ENCODE peak calls at places on chromosomes 3 and 15, in five cellular contexts. One of them, this sample, is unnamed.

GRCh38 chr3:46586738-46587246 is 20.7 kb upstream of the LRRC2 start:
- DNase-seq in colonic mucosa: no peak
- DNase-seq in bronchial epithelial cell: no peak
- DNase-seq in upper lobe of left lung: no peak
- DNase-seq in mucosa of descending colon: no peak
- DNase-seq in this sample: no peak

GRCh38 chr3:16866447-16867025 is 18.2 kb upstream of the PLCL2 start:
- DNase-seq in colonic mucosa: no peak
- DNase-seq in bronchial epithelial cell: no peak
- DNase-seq in upper lobe of left lung: no peak
- DNase-seq in mucosa of descending colon: no peak
- DNase-seq in this sample: no peak

GRCh38 chr3:196641278-196642058 is 2.0 kb downstream of the NRROS start:
- DNase-seq in colonic mucosa: no peak
- DNase-seq in bronchial epithelial cell: no peak
- DNase-seq in upper lobe of left lung: no peak
- DNase-seq in mucosa of descending colon: no peak
- DNase-seq in this sample: no peak

GRCh38 chr3:133856316-133856715 is 39.4 kb downstream of the RAB6B start:
- DNase-seq in colonic mucosa: no peak
- DNase-seq in bronchial epithelial cell: no peak
- DNase-seq in upper lobe of left lung: no peak
- DNase-seq in mucosa of descending colon: no peak
- DNase-seq in this sample: no peak

GRCh38 chr3:152356870-152357276 is 88.1 kb downstream of the MBNL1 start:
- DNase-seq in colonic mucosa: no peak
- DNase-seq in bronchial epithelial cell: no peak
- DNase-seq in upper lobe of left lung: no peak
- DNase-seq in mucosa of descending colon: no peak
- DNase-seq in this sample: no peak

GRCh38 chr15:80216911-80217310 is 35.1 kb downstream of the CTXND1 start:
- DNase-seq in colonic mucosa: no peak
- DNase-seq in bronchial epithelial cell: no peak
- DNase-seq in upper lobe of left lung: no peak
- DNase-seq in mucosa of descending colon: no peak
- DNase-seq in this sample: no peak

GRCh38 chr3:42839616-42840015 is 30.4 kb downstream of the ACKR2 start:
- DNase-seq in colonic mucosa: peak
- DNase-seq in bronchial epithelial cell: peak
- DNase-seq in upper lobe of left lung: no peak
- DNase-seq in mucosa of descending colon: peak
- DNase-seq in this sample: peak

GRCh38 chr3:64084640-64085039 is 61.3 kb upstream of the PSMD6 start:
- DNase-seq in colonic mucosa: no peak
- DNase-seq in bronchial epithelial cell: peak
- DNase-seq in upper lobe of left lung: no peak
- DNase-seq in mucosa of descending colon: no peak
- DNase-seq in this sample: peak

GRCh38 chr3:72055436-72055835 is 270.5 kb upstream of the PROK2 start:
- DNase-seq in colonic mucosa: no peak
- DNase-seq in bronchial epithelial cell: no peak
- DNase-seq in upper lobe of left lung: no peak
- DNase-seq in mucosa of descending colon: no peak
- DNase-seq in this sample: no peak

GRCh38 chr15:99345242-99345641 is 94.0 kb downstream of the LRRC28 start:
- DNase-seq in colonic mucosa: no peak
- DNase-seq in bronchial epithelial cell: no peak
- DNase-seq in upper lobe of left lung: no peak
- DNase-seq in mucosa of descending colon: no peak
- DNase-seq in this sample: no peak

GRCh38 chr3:127431066-127431465 is 143.2 kb upstream of the PRR20G start:
- DNase-seq in colonic mucosa: no peak
- DNase-seq in bronchial epithelial cell: no peak
- DNase-seq in upper lobe of left lung: peak
- DNase-seq in mucosa of descending colon: peak
- DNase-seq in this sample: no peak

GRCh38 chr3:150868282-150868681 is 37.0 kb downstream of the MINDY4B start:
- DNase-seq in colonic mucosa: no peak
- DNase-seq in bronchial epithelial cell: peak
- DNase-seq in upper lobe of left lung: peak
- DNase-seq in mucosa of descending colon: no peak
- DNase-seq in this sample: peak

GRCh38 chr15:35455201-35455600 is 90.8 kb downstream of the DPH6 start:
- DNase-seq in colonic mucosa: no peak
- DNase-seq in bronchial epithelial cell: no peak
- DNase-seq in upper lobe of left lung: no peak
- DNase-seq in mucosa of descending colon: no peak
- DNase-seq in this sample: no peak

GRCh38 chr3:31096661-31097060 is 202.2 kb upstream of the GADL1 start:
- DNase-seq in colonic mucosa: no peak
- DNase-seq in bronchial epithelial cell: no peak
- DNase-seq in upper lobe of left lung: no peak
- DNase-seq in mucosa of descending colon: no peak
- DNase-seq in this sample: no peak

GRCh38 chr15:29698030-29698701 is 124.1 kb downstream of the TJP1 start:
- DNase-seq in colonic mucosa: no peak
- DNase-seq in bronchial epithelial cell: peak
- DNase-seq in upper lobe of left lung: no peak
- DNase-seq in mucosa of descending colon: no peak
- DNase-seq in this sample: peak

GRCh38 chr3:4581040-4581439 is 87.9 kb downstream of the ITPR1 start:
- DNase-seq in colonic mucosa: no peak
- DNase-seq in bronchial epithelial cell: no peak
- DNase-seq in upper lobe of left lung: no peak
- DNase-seq in mucosa of descending colon: no peak
- DNase-seq in this sample: no peak

GRCh38 chr3:16482770-16483531 is 30.5 kb downstream of the RFTN1 start:
- DNase-seq in colonic mucosa: peak
- DNase-seq in bronchial epithelial cell: no peak
- DNase-seq in upper lobe of left lung: peak
- DNase-seq in mucosa of descending colon: peak
- DNase-seq in this sample: no peak

GRCh38 chr3:139455855-139456254 is 20.5 kb downstream of the RBP2 start:
- DNase-seq in colonic mucosa: no peak
- DNase-seq in bronchial epithelial cell: peak
- DNase-seq in upper lobe of left lung: no peak
- DNase-seq in mucosa of descending colon: no peak
- DNase-seq in this sample: no peak

GRCh38 chr3:100882571-100882981 is 110.6 kb downstream of the ABI3BP start:
- DNase-seq in colonic mucosa: no peak
- DNase-seq in bronchial epithelial cell: peak
- DNase-seq in upper lobe of left lung: no peak
- DNase-seq in mucosa of descending colon: no peak
- DNase-seq in this sample: peak

GRCh38 chr3:13347390-13347966 is 72.6 kb downstream of the NUP210 start:
- DNase-seq in colonic mucosa: no peak
- DNase-seq in bronchial epithelial cell: no peak
- DNase-seq in upper lobe of left lung: no peak
- DNase-seq in mucosa of descending colon: no peak
- DNase-seq in this sample: no peak

GRCh38 chr3:153614563-153614962 is 452.5 kb downstream of the RAP2B start:
- DNase-seq in colonic mucosa: no peak
- DNase-seq in bronchial epithelial cell: peak
- DNase-seq in upper lobe of left lung: no peak
- DNase-seq in mucosa of descending colon: no peak
- DNase-seq in this sample: peak

GRCh38 chr3:133927543-133928066 is 31.9 kb upstream of the RAB6B start:
- DNase-seq in colonic mucosa: peak
- DNase-seq in bronchial epithelial cell: no peak
- DNase-seq in upper lobe of left lung: peak
- DNase-seq in mucosa of descending colon: peak
- DNase-seq in this sample: peak

GRCh38 chr3:69079269-69080159 is 651 bp downstream of the UBA3 start:
- DNase-seq in colonic mucosa: no peak
- DNase-seq in bronchial epithelial cell: no peak
- DNase-seq in upper lobe of left lung: no peak
- DNase-seq in mucosa of descending colon: peak
- DNase-seq in this sample: peak

GRCh38 chr3:66539466-66539989 is 38.7 kb upstream of the LRIG1 start:
- DNase-seq in colonic mucosa: no peak
- DNase-seq in bronchial epithelial cell: no peak
- DNase-seq in upper lobe of left lung: no peak
- DNase-seq in mucosa of descending colon: no peak
- DNase-seq in this sample: no peak

GRCh38 chr3:184260571-184261269 is 633 bp downstream of the CAMK2N2 start:
- DNase-seq in colonic mucosa: no peak
- DNase-seq in bronchial epithelial cell: no peak
- DNase-seq in upper lobe of left lung: no peak
- DNase-seq in mucosa of descending colon: no peak
- DNase-seq in this sample: no peak

DNA sequence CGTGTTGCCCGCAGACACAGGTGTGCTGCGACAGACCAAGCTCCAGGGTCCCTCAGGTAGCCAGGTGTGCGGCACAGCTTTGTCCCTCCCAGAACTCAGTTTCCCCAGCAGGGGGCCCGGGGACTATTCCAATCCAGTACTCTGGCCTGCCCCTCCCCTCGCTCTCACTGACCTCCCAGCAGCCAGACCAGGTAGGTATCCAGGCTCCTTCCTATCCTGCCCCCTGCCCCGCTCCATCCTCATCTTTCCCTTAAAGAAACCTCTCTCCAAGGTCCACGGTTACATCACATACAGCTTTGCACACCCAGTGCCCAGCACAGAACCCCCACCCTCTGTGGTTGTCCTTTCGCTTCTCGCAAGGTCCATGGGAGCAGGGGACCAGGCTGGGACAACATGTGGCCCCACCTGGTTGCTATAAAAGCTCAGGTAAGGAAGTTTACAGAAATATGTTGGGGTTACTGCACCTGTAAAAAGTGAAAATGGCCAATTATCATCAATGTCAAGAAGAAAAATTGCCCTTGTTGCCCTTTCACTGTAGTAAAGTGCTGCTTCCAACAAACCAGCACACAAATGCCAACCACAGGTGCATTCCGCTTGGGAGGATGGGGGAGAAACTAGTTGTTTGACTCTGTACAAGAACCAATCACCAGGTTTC is 7.3 kb upstream of the CYP11A1 start:
- DNase-seq in colonic mucosa: no peak
- DNase-seq in bronchial epithelial cell: no peak
- DNase-seq in upper lobe of left lung: no peak
- DNase-seq in mucosa of descending colon: no peak
- DNase-seq in this sample: no peak
- H3K4me3 ChIP-seq in colonic mucosa: peak
- H3K4me3 ChIP-seq in bronchial epithelial cell: peak
- H3K4me3 ChIP-seq in upper lobe of left lung: peak
- H3K4me3 ChIP-seq in mucosa of descending colon: no peak
- H3K4me3 ChIP-seq in this sample: peak

DNA sequence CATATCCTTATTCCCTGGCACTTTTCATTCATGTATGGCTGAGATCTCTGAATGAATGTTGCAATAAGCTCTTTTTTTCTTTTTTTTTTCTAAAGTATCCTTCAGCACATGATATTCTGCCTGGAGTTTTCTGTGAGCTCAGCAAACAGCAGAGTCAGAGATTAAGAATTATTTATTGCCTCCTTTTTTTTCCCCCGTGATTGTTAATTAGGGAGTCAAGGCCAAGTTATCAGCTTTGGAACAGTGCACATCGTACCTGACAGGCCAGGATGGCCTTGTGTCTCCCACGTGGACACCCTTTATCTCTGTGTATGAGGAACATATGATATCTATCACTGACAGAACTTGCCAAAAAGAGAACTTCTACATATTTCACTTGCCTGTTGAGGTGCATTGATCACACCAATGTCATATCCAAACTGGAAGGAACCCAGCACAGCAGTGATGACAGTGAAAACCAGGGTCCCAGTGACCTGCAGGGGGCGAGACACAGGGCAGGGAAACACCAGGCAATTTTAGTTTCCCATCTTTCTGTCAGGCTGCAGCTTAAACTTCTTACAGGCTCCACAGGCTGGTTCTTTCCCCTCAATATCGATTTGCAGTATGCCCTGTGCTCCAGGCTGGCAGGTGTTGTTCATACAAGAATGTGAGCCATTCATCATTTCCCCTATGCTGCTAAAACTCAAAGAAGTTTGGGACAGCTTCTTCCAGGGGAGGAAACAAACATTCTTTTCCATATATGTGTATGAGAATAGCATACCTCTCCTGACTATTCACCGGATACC is 8.2 kb downstream of the SLC2A2 start:
- DNase-seq in colonic mucosa: no peak
- DNase-seq in bronchial epithelial cell: no peak
- DNase-seq in upper lobe of left lung: no peak
- DNase-seq in mucosa of descending colon: no peak
- DNase-seq in this sample: no peak
- TF ChIP-seq CTCF in colonic mucosa: no peak
- TF ChIP-seq CTCF in bronchial epithelial cell: no peak
- TF ChIP-seq CTCF in upper lobe of left lung: no peak
- TF ChIP-seq CTCF in mucosa of descending colon: no peak
- TF ChIP-seq CTCF in this sample: no peak

GRCh38 chr15:74270155-74270554 is 34.0 kb downstream of the CCDC33 start:
- DNase-seq in colonic mucosa: no peak
- DNase-seq in bronchial epithelial cell: no peak
- DNase-seq in upper lobe of left lung: no peak
- DNase-seq in mucosa of descending colon: no peak
- DNase-seq in this sample: no peak

GRCh38 chr15:74265046-74265639 is 29.0 kb downstream of the CCDC33 start:
- DNase-seq in colonic mucosa: no peak
- DNase-seq in bronchial epithelial cell: peak
- DNase-seq in upper lobe of left lung: no peak
- DNase-seq in mucosa of descending colon: peak
- DNase-seq in this sample: peak

GRCh38 chr15:74272812-74273211 is 36.7 kb downstream of the CCDC33 start:
- DNase-seq in colonic mucosa: no peak
- DNase-seq in bronchial epithelial cell: peak
- DNase-seq in upper lobe of left lung: no peak
- DNase-seq in mucosa of descending colon: no peak
- DNase-seq in this sample: peak

GRCh38 chr15:74270854-74271520 is 34.9 kb downstream of the CCDC33 start:
- DNase-seq in colonic mucosa: no peak
- DNase-seq in bronchial epithelial cell: no peak
- DNase-seq in upper lobe of left lung: no peak
- DNase-seq in mucosa of descending colon: no peak
- DNase-seq in this sample: no peak

GRCh38 chr15:74269362-74270035 is 33.4 kb downstream of the CCDC33 start:
- DNase-seq in colonic mucosa: no peak
- DNase-seq in bronchial epithelial cell: no peak
- DNase-seq in upper lobe of left lung: no peak
- DNase-seq in mucosa of descending colon: no peak
- DNase-seq in this sample: no peak
- H3K4me3 ChIP-seq in colonic mucosa: no peak
- H3K4me3 ChIP-seq in bronchial epithelial cell: no peak
- H3K4me3 ChIP-seq in upper lobe of left lung: no peak
- H3K4me3 ChIP-seq in mucosa of descending colon: no peak
- H3K4me3 ChIP-seq in this sample: no peak

GRCh38 chr3:82707035-82707434 is 945.6 kb upstream of the GBE1 start:
- DNase-seq in colonic mucosa: no peak
- DNase-seq in bronchial epithelial cell: peak
- DNase-seq in upper lobe of left lung: no peak
- DNase-seq in mucosa of descending colon: no peak
- DNase-seq in this sample: peak
- TF ChIP-seq CTCF in colonic mucosa: no peak
- TF ChIP-seq CTCF in bronchial epithelial cell: peak
- TF ChIP-seq CTCF in upper lobe of left lung: no peak
- TF ChIP-seq CTCF in mucosa of descending colon: no peak
- TF ChIP-seq CTCF in this sample: peak